ENCODE peak calls at places on chromosome 1, in four cellular contexts. E, H, Z and G are unnamed samples.

GRCh38 chr1:234218078-234218477 is 155.2 kb upstream of the COA6 start:
- DNase-seq in E (no peak), H (no peak), Z (no peak), G (no peak)

GRCh38 chr1:68904472-68904871 is 407.6 kb upstream of the DEPDC1 start:
- DNase-seq in E (no peak), H (no peak), Z (no peak), G (no peak)

GRCh38 chr1:232519186-232519585 is 110.7 kb downstream of the SIPA1L2 start:
- DNase-seq in E (peak; percentile 48), H (no peak), Z (no peak), G (no peak)

GRCh38 chr1:37691497-37692077 is 729 bp upstream of the CDCA8 start:
- DNase-seq in E (peak; percentile 18), H (peak; percentile 52), Z (no peak), G (no peak)

GRCh38 chr1:245079021-245079609 is 75.7 kb upstream of the KIF26B start:
- DNase-seq in E (no peak), H (no peak), Z (no peak), G (no peak)

GRCh38 chr1:195951313-195951712 is 656.9 kb downstream of the KCNT2 start:
- DNase-seq in E (no peak), H (no peak), Z (no peak), G (no peak)

GRCh38 chr1:4617506-4617905 is 36.9 kb upstream of the AJAP1 start:
- DNase-seq in E (no peak), H (no peak), Z (no peak), G (no peak)

GRCh38 chr1:156806512-156807440 is 9.9 kb downstream of the SH2D2A start:
- DNase-seq in E (no peak), H (no peak), Z (no peak), G (no peak)

GRCh38 chr1:175207971-175208370 is 15.4 kb upstream of the KIAA0040 start:
- DNase-seq in E (no peak), H (no peak), Z (no peak), G (no peak)

GRCh38 chr1:199759268-199759724 is 268.2 kb upstream of the NR5A2 start:
- DNase-seq in E (no peak), H (no peak), Z (no peak), G (no peak)

GRCh38 chr1:178931843-178932551 is 61.1 kb upstream of the ANGPTL1 start:
- DNase-seq in E (peak; percentile 28), H (peak; percentile 63), Z (no peak), G (no peak)

GRCh38 chr1:218284917-218285635 is at the start of gene RRP15:
- DNase-seq in E (peak; percentile 86), H (peak; percentile 91), Z (peak; percentile 48), G (no peak)

GRCh38 chr1:62725981-62726588 is 37.9 kb upstream of the DOCK7 start:
- DNase-seq in E (no peak), H (no peak), Z (no peak), G (no peak)

GRCh38 chr1:154628122-154628405 is 20.1 kb upstream of the ADAR start:
- DNase-seq in E (no peak), H (no peak), Z (no peak), G (no peak)

GRCh38 chr1:241499910-241500309 is 19.6 kb downstream of the FH start:
- DNase-seq in E (no peak), H (no peak), Z (no peak), G (no peak)

GRCh38 chr1:8257621-8258020 is 60.3 kb upstream of the SLC45A1 start:
- DNase-seq in E (no peak), H (no peak), Z (no peak), G (no peak)

GRCh38 chr1:8256321-8256720 is 61.6 kb upstream of the SLC45A1 start:
- DNase-seq in E (no peak), H (no peak), Z (no peak), G (no peak)

GRCh38 chr1:8255712-8256111 is 62.2 kb upstream of the SLC45A1 start:
- DNase-seq in E (no peak), H (no peak), Z (no peak), G (no peak)

GRCh38 chr1:8261398-8261762 is 56.5 kb upstream of the SLC45A1 start:
- DNase-seq in E (no peak), H (no peak), Z (no peak), G (no peak)

DNA sequence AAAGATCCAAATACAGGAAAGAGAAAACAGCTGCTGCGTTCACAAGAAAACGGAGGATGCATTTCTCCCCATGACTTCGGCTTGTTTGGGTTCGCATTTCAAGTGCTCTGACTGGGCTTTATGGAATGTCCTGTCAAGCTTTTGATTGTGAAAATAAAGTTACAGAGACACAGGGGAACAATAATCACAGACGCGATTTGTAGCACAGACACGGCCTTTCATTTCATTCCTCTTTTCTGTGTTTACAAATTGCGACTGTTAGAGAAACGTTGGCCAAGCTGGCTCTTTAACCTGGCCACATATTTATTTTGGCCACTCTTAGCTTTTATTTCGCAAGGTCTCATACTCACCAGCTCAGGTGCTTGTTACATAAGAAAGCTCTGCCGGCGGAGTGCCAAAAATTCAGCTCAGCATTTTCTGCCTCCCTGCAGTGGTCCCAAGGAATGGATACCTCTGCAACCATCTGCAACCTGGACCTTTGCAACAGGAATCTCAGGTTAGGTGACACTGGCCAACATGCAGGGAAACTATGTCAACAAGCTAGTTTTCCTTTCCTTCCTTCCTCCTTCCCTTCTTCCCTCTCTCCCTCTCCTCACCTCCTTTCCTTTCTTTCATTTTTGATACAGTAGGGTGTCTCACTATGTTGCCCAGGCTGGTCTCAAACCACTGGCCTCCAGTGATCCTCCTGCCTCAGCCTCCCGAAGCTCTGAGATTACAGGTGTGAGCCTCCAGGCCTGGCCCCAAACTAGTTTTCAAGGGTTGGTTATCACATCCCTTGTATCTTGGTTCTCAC is 58.2 kb upstream of the SLC45A1 start:
- DNase-seq in E (no peak), H (peak; percentile 68), Z (no peak), G (no peak)
- TF ChIP-seq POLR2A in E (no peak), H (no peak), Z (no peak), G (no peak)

DNA sequence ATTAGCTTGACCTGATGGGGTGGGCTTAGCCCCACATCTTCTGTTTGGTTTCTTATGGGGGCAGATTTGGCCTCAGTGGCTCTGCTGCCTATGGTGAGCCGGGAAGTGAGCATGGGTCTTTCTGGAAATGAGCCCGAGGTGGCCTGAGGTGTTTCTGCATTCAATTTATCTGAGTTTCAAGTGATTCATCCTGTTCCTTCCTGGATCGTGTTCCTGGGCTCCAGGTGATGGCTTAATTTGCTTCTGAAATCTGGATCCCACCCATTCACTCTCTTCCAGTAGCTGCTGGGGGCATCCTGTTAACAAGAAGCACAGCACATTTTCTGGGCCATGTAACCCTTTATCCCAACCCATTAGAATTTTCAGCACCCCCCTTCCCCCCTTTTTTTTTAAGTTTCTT is 324.6 kb downstream of the CAMTA1 start:
- DNase-seq in E (no peak), H (no peak), Z (no peak), G (no peak)
- H3K27me3 ChIP-seq in E (no peaks in the 10 kb centered on the region), H (no peaks in the 10 kb centered on the region), Z (no peaks in the 10 kb centered on the region), G (no peaks in the 10 kb centered on the region)

GRCh38 chr1:229887043-229887822 is 179.8 kb upstream of the GALNT2 start:
- DNase-seq in E (peak; percentile 52), H (no peak), Z (no peak), G (peak; percentile 82)
- TF ChIP-seq POLR2A in E (no peak), H (no peak), Z (no peak), G (no peak)

DNA sequence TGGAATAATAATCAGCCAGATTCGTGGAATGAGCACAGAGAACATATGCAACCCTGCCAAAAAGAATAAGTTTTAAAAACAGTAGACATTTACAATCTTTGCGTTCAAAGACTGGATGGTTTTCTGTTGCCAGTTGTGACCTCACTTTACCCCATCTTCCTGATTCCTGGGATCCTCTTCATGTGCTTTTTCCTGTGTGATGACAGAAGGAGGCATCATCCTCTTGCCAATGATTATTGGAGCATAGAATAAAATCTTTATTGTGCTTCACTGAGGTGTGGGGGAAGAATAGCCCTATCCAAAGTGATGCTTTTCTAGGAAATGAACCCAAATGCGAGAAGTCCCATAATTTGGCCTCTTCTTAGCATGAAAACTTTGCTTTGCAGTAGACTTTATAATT is 15.0 kb upstream of the BARHL2 start:
- DNase-seq in E (no peak), H (no peak), Z (no peak), G (no peak)
- H3K27me3 ChIP-seq in E (peaks cover 76% of the 10 kb centered on the region), H (peaks cover 97% of the 10 kb centered on the region), Z (peaks cover 5% of the 10 kb centered on the region), G (peaks cover 18% of the 10 kb centered on the region)